ENCODE peak calls at places on chromosomes 2 and 18, in five cellular contexts. D is fibroblast of mammary gland, T is stomach, N is cardiac muscle cell, E is mesothelial cell of epicardium. J is an unnamed sample.

GRCh38 chr18:76455015-76455676 is 39.9 kb downstream of the ZNF516 start:
- DNase-seq in D (no peak), T (no peak), N (no peak), E (peak; percentile 14), J (peak; percentile 49)

GRCh38 chr2:16525265-16525887 is 140.3 kb downstream of the CYRIA start:
- DNase-seq in D (peak; percentile 10), T (no peak), N (no peak), E (no peak), J (no peak)

GRCh38 chr18:63028380-63028779 is 291.2 kb downstream of the BCL2 start:
- DNase-seq in D (no peak), T (no peak), N (no peak), E (no peak), J (no peak)

GRCh38 chr2:157327621-157328102 is 2.0 kb upstream of the ERMN start:
- DNase-seq in D (peak; percentile 75), T (peak; percentile 89), N (peak; percentile 83), E (peak; percentile 85), J (peak; percentile 46)

GRCh38 chr2:118386636-118387302 is 298.5 kb downstream of the INSIG2 start:
- DNase-seq in D (peak; percentile 99), T (no peak), N (no peak), E (no peak), J (peak; percentile 94)

GRCh38 chr2:68237404-68237803 is 14.9 kb downstream of the PPP3R1 start:
- DNase-seq in D (peak; percentile 63), T (no peak), N (no peak), E (no peak), J (peak; percentile 69)

GRCh38 chr2:150591901-150592300 is 104.4 kb upstream of the RND3 start:
- DNase-seq in D (peak; percentile 74), T (no peak), N (no peak), E (no peak), J (peak; percentile 68)

GRCh38 chr2:7835693-7836680 is 845.9 kb upstream of the ID2 start:
- DNase-seq in D (peak; percentile 48), T (no peak), N (no peak), E (no peak), J (peak; percentile 35)

GRCh38 chr2:28102455-28102874 is 211.9 kb downstream of the BABAM2 start:
- DNase-seq in D (peak; percentile 92), T (no peak), N (no peak), E (no peak), J (peak; percentile 89)

GRCh38 chr2:232926448-232927040 is 56.5 kb downstream of the SNORC start:
- DNase-seq in D (no peak), T (no peak), N (no peak), E (no peak), J (no peak)

GRCh38 chr18:6624271-6624670 is 105.2 kb upstream of the ARHGAP28 start:
- DNase-seq in D (peak; percentile 87), T (no peak), N (no peak), E (no peak), J (peak; percentile 24)

GRCh38 chr2:74947703-74948102 is 10.7 kb upstream of the POLE4 start:
- DNase-seq in D (no peak), T (no peak), N (no peak), E (no peak), J (no peak)

GRCh38 chr2:100554788-100555407 is 7.9 kb upstream of the PDCL3 start:
- DNase-seq in D (no peak), T (no peak), N (no peak), E (no peak), J (no peak)

GRCh38 chr2:172288603-172289002 is 138.8 kb upstream of the ITGA6 start:
- DNase-seq in D (peak; percentile 45), T (peak; percentile 43), N (no peak), E (no peak), J (no peak)

GRCh38 chr2:105373895-105374401 is 24.9 kb downstream of the FHL2 start:
- DNase-seq in D (no peak), T (no peak), N (no peak), E (no peak), J (no peak)

GRCh38 chr18:54323970-54324369 is 33.7 kb downstream of the STARD6 start:
- DNase-seq in D (no peak), T (no peak), N (no peak), E (no peak), J (no peak)

GRCh38 chr2:45242161-45242741 is 233.0 kb upstream of the SIX2 start:
- DNase-seq in D (peak; percentile 49), T (no peak), N (peak; percentile 79), E (no peak), J (peak; percentile 25)

GRCh38 chr2:119232666-119232993 is 9.0 kb downstream of the STEAP3 start:
- DNase-seq in D (no peak), T (no peak), N (no peak), E (no peak), J (no peak)

GRCh38 chr2:210961249-210961648 is 404.9 kb downstream of the CPS1 start:
- DNase-seq in D (no peak), T (no peak), N (no peak), E (no peak), J (no peak)

GRCh38 chr2:100124746-100125145 is 17.6 kb downstream of the AFF3 start:
- DNase-seq in D (peak; percentile 19), T (no peak), N (no peak), E (no peak), J (no peak)

GRCh38 chr2:102317715-102318114 is 6.4 kb downstream of the IL1RL1 start:
- DNase-seq in D (no peak), T (no peak), N (no peak), E (no peak), J (no peak)

GRCh38 chr18:26579941-26580618 is 31.7 kb upstream of the KCTD1 start:
- DNase-seq in D (no peak), T (peak; percentile 64), N (no peak), E (no peak), J (peak; percentile 5)

GRCh38 chr2:54895735-54896134 is 154.5 kb downstream of the RTN4 start:
- DNase-seq in D (peak; percentile 70), T (no peak), N (no peak), E (no peak), J (peak; percentile 79)

GRCh38 chr2:23452397-23452796 is 67.4 kb downstream of the KLHL29 start:
- DNase-seq in D (no peak), T (no peak), N (no peak), E (no peak), J (no peak)

GRCh38 chr2:23454501-23455120 is 69.6 kb downstream of the KLHL29 start:
- DNase-seq in D (no peak), T (no peak), N (no peak), E (no peak), J (no peak)

GRCh38 chr2:23453936-23454460 is 69.0 kb downstream of the KLHL29 start:
- DNase-seq in D (no peak), T (no peak), N (no peak), E (no peak), J (no peak)

GRCh38 chr2:23449831-23450331 is 64.9 kb downstream of the KLHL29 start:
- DNase-seq in D (peak; percentile 19), T (no peak), N (no peak), E (no peak), J (peak; percentile 65)

GRCh38 chr2:23452853-23453420 is 68.0 kb downstream of the KLHL29 start:
- DNase-seq in D (peak; percentile 15), T (no peak), N (no peak), E (no peak), J (no peak)
- TF ChIP-seq CTCF in D (no peak), T (no peak), N (no peak), E (no peak), J (no peak)

GRCh38 chr2:219944861-219945260 is 317.4 kb downstream of the SLC4A3 start:
- DNase-seq in D (no peak), T (no peak), N (no peak), E (no peak), J (no peak)

GRCh38 chr2:219946021-219946420 is 318.6 kb downstream of the SLC4A3 start:
- DNase-seq in D (no peak), T (no peak), N (no peak), E (no peak), J (no peak)

GRCh38 chr2:219949053-219949452 is 321.6 kb downstream of the SLC4A3 start:
- DNase-seq in D (no peak), T (no peak), N (no peak), E (no peak), J (no peak)

GRCh38 chr2:219946529-219946928 is 319.1 kb downstream of the SLC4A3 start:
- DNase-seq in D (no peak), T (no peak), N (no peak), E (no peak), J (no peak)

GRCh38 chr2:219947575-219947974 is 320.1 kb downstream of the SLC4A3 start:
- DNase-seq in D (peak; percentile 28), T (no peak), N (no peak), E (no peak), J (no peak)
- TF ChIP-seq CTCF in D (no peak), T (no peak), N (no peak), E (no peak), J (no peak)

DNA sequence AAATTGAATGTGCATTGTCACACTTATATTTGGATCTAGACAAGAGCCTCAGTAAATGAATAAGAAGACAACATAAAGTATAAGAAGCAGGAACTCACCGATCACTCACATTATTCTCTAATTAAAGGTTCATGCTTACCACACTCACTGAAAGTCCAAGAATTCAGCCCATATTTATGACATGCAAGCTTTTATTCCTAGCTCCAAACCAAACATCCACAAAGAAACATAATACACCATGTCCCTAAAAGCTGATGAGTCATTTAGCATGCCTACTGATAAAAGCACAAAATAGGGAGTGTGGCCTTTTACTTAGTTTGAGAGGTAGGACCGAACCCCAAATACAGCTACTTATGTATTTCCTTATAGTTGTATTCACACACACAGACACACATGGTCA is 1094.6 kb upstream of the CDH2 start:
- DNase-seq in D (peak; percentile 54), T (no peak), N (no peak), E (no peak), J (peak; percentile 66)
- TF ChIP-seq CTCF in D (no peak), T (no peak), N (no peak), E (no peak), J (no peak)

GRCh38 chr2:72103690-72104089 is 44.0 kb downstream of the CYP26B1 start:
- DNase-seq in D (no peak), T (no peak), N (no peak), E (peak; percentile 37), J (no peak)

GRCh38 chr2:72108121-72108520 is 39.5 kb downstream of the CYP26B1 start:
- DNase-seq in D (no peak), T (no peak), N (no peak), E (no peak), J (no peak)

GRCh38 chr2:72103161-72103560 is 44.5 kb downstream of the CYP26B1 start:
- DNase-seq in D (no peak), T (no peak), N (no peak), E (peak; percentile 31), J (no peak)

GRCh38 chr2:72106978-72107377 is 40.7 kb downstream of the CYP26B1 start:
- DNase-seq in D (no peak), T (no peak), N (no peak), E (no peak), J (no peak)

DNA sequence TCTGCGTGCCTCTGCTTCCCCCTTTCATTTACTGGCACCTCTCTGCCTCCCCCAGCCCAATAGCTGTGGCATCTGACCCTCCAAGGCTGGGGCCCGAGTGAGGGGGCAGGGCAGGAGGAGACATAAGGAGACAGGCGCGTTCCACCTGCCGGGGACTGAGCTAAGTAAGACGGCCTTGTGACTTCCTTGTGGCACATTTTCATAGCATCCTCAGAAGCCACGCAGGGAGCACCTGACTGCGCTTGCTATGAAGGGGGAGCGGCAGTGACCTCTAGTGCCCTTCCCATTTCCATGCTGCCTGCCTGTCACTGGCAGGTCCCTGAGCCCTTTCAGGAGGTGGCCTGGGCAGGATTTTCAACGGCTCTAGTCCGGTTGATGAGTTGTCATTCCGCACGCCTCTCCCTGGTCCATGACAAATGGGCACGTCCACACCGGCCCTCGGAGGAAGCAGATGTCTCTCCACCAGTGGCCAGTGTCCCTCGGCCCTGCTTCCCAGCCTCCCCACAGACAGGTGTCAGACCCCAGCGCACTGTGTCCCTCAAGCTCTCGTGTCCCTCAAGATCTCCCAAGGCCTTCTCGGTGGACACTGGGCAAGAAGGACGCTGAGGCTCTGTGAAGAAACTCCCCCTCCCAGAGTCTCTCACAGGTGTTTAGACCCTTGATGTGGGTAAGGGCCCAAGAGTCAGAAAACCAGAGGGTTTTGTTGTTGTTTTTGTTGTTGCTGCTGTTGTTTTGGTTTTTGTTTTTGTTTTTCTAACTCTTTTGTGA is 42.7 kb downstream of the CYP26B1 start:
- DNase-seq in D (no peak), T (no peak), N (peak; percentile 39), E (no peak), J (no peak)
- TF ChIP-seq CTCF in D (no peak), T (no peak), N (no peak), E (no peak), J (no peak)

J was measured in foreskin fibroblast.